ENCODE peak calls at places on chromosomes 7 and 10, in ten cellular contexts. K, V, S, A, Y, N, I, Z, L and P are unnamed samples.

GRCh38 chr10:62224606-62225005 is 44.0 kb downstream of the RTKN2 start:
- DNase-seq in K (no peak), V (peak), S (no peak), A (no peak), Y (no peak), N (no peak), I (no peak), Z (no peak), L (peak), P (peak)

GRCh38 chr10:62044569-62044968 is 143.1 kb downstream of the ARID5B start:
- DNase-seq in K (no peak), V (no peak), S (no peak), A (peak), Y (no peak), N (no peak), I (no peak), Z (no peak), L (no peak), P (no peak)

GRCh38 chr10:6977641-6978627 is 397.9 kb upstream of the PRKCQ start:
- DNase-seq in K (no peak), V (no peak), S (peak), A (peak), Y (no peak), N (no peak), I (no peak), Z (no peak), L (no peak), P (peak)

GRCh38 chr7:151012031-151012692 is 12.1 kb downstream of the ATG9B start:
- DNase-seq in K (no peak), V (no peak), S (no peak), A (no peak), Y (no peak), N (no peak), I (no peak), Z (no peak), L (peak), P (peak)

GRCh38 chr7:1899201-1899600 is 229.1 kb downstream of the ELFN1 start:
- DNase-seq in K (no peak), V (no peak), S (no peak), A (no peak), Y (no peak), N (no peak), I (peak), Z (peak), L (peak), P (no peak)

GRCh38 chr7:45181991-45182855 is 24.6 kb downstream of the RAMP3 start:
- DNase-seq in K (no peak), V (no peak), S (no peak), A (no peak), Y (no peak), N (no peak), I (no peak), Z (no peak), L (no peak), P (peak)

GRCh38 chr7:77734590-77735421 is 38.5 kb downstream of the RSBN1L start:
- DNase-seq in K (no peak), V (peak), S (no peak), A (no peak), Y (no peak), N (no peak), I (no peak), Z (no peak), L (no peak), P (no peak)

GRCh38 chr10:102796407-102797176 is 40.6 kb downstream of the CYP17A1 start:
- DNase-seq in K (peak), V (no peak), S (peak), A (peak), Y (no peak), N (peak), I (peak), Z (no peak), L (peak), P (no peak)

GRCh38 chr7:101169838-101170531 is 4.6 kb upstream of the VGF start:
- DNase-seq in K (peak), V (peak), S (peak), A (peak), Y (peak), N (peak), I (peak), Z (peak), L (peak), P (peak)

GRCh38 chr7:50562126-50562525 is 3.1 kb downstream of the DDC start:
- DNase-seq in K (no peak), V (no peak), S (no peak), A (no peak), Y (no peak), N (no peak), I (no peak), Z (no peak), L (no peak), P (no peak)
- TF ChIP-seq CTCF in K (no peak), V (no peak), S (no peak), A (no peak), Y (no peak), N (no peak), I (no peak), Z (no peak), L (no peak), P (peak)

DNA sequence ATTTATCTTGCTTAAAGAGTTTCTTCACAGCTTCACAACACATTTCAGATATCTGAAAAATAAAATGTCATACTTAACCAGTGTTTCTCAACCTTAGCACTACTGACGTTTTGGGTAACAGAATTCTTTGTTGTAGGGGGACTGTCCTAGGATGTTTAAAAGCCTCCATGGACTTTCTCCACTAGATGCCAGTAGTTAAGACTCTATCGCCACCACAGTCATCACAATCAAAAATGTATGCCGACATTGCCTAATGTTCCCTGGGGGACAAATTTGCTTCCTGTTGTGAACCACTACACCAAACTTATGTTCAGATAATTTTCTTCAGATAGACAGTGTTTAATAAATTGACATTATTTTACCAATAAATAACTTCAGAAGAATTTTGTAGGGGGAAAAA is 13.4 kb downstream of the NOC3L start:
- DNase-seq in K (no peak), V (peak), S (no peak), A (no peak), Y (no peak), N (no peak), I (no peak), Z (no peak), L (no peak), P (no peak)
- TF ChIP-seq CTCF in K (no peak), V (no peak), S (no peak), A (no peak), Y (no peak), N (no peak), I (no peak), Z (no peak), L (no peak), P (peak)

GRCh38 chr10:132446661-132447445 is 49.9 kb downstream of the PWWP2B start:
- DNase-seq in K (peak), V (peak), S (peak), A (peak), Y (no peak), N (peak), I (no peak), Z (no peak), L (peak), P (peak)
- TF ChIP-seq CTCF in K (peak), V (peak), S (peak), A (peak), Y (peak), N (peak), I (peak), Z (no peak), L (peak), P (peak)

GRCh38 chr7:95899919-95900513 is 127.7 kb downstream of the DYNC1I1 start:
- DNase-seq in K (no peak), V (no peak), S (no peak), A (no peak), Y (no peak), N (no peak), I (no peak), Z (peak), L (no peak), P (peak)
- TF ChIP-seq CTCF in K (no peak), V (no peak), S (no peak), A (no peak), Y (peak), N (no peak), I (no peak), Z (no peak), L (no peak), P (peak)